ENCODE peak calls at places on chromosome 3, in ten cellular contexts. R, E, Z, W, O, S, J, N, L and Q are unnamed samples.
A peak's percentile ranks its signal among the peaks of the same experiment; 100 is the strongest.

GRCh38 chr3:43793648-43794372 is 103.1 kb downstream of the ABHD5 start:
- DNase-seq in R (no peak), E (no peak), Z (no peak), W (no peak), O (no peak), S (no peak), J (no peak), N (no peak), L (no peak), Q (no peak)

GRCh38 chr3:141331370-141332318 is 36.7 kb upstream of the ZBTB38 start:
- DNase-seq in R (peak; percentile 79), E (no peak), Z (no peak), W (peak; percentile 78), O (peak; percentile 96), S (no peak), J (peak; percentile 62), N (no peak), L (peak; percentile 92), Q (peak; percentile 81)

GRCh38 chr3:126124148-126124868 is 40.4 kb upstream of the SLC41A3 start:
- DNase-seq in R (peak; percentile 20), E (no peak), Z (no peak), W (peak; percentile 42), O (no peak), S (no peak), J (no peak), N (no peak), L (no peak), Q (peak; percentile 7)

GRCh38 chr3:41881233-41881821 is 80.6 kb downstream of the ULK4 start:
- DNase-seq in R (no peak), E (no peak), Z (peak; percentile 69), W (no peak), O (no peak), S (peak; percentile 78), J (peak; percentile 12), N (no peak), L (peak; percentile 21), Q (no peak)

GRCh38 chr3:15009156-15009555 is 56.0 kb downstream of the MRPS25 start:
- DNase-seq in R (no peak), E (no peak), Z (no peak), W (no peak), O (no peak), S (no peak), J (no peak), N (no peak), L (no peak), Q (no peak)

GRCh38 chr3:65436580-65436979 is 602.1 kb downstream of the MAGI1 start:
- DNase-seq in R (no peak), E (no peak), Z (peak; percentile 25), W (no peak), O (no peak), S (peak; percentile 42), J (peak; percentile 4), N (no peak), L (no peak), Q (no peak)

GRCh38 chr3:142808103-142808917 is 80.6 kb downstream of the PCOLCE2 start:
- DNase-seq in R (no peak), E (no peak), Z (peak; percentile 27), W (no peak), O (peak; percentile 32), S (no peak), J (peak; percentile 27), N (no peak), L (peak; percentile 5), Q (no peak)

GRCh38 chr3:32472716-32473115 is 29.9 kb downstream of the CMTM6 start:
- DNase-seq in R (no peak), E (no peak), Z (no peak), W (no peak), O (no peak), S (no peak), J (no peak), N (no peak), L (no peak), Q (no peak)

GRCh38 chr3:291028-291427 is 94.5 kb downstream of the CHL1 start:
- DNase-seq in R (no peak), E (no peak), Z (no peak), W (no peak), O (no peak), S (no peak), J (no peak), N (no peak), L (no peak), Q (no peak)

GRCh38 chr3:184371570-184372018 is 6.4 kb downstream of the THPO start:
- DNase-seq in R (peak; percentile 80), E (peak; percentile 75), Z (peak; percentile 67), W (peak; percentile 92), O (peak; percentile 82), S (peak; percentile 94), J (peak; percentile 91), N (no peak), L (peak; percentile 70), Q (peak; percentile 71)

GRCh38 chr3:191141728-191142127 is 57.3 kb upstream of the OSTN start:
- DNase-seq in R (no peak), E (no peak), Z (no peak), W (no peak), O (peak; percentile 1), S (no peak), J (no peak), N (no peak), L (peak; percentile 48), Q (no peak)

GRCh38 chr3:19947549-19948071 is 713 bp downstream of the RAB5A start:
- DNase-seq in R (peak; percentile 58), E (peak; percentile 60), Z (peak; percentile 78), W (peak; percentile 76), O (peak; percentile 58), S (peak; percentile 66), J (peak; percentile 52), N (peak; percentile 17), L (no peak), Q (peak; percentile 36)

GRCh38 chr3:114213669-114214541 is 23.5 kb downstream of the ZNF80 start:
- DNase-seq in R (no peak), E (peak; percentile 75), Z (peak; percentile 76), W (no peak), O (no peak), S (peak; percentile 96), J (peak; percentile 3), N (no peak), L (peak; percentile 61), Q (no peak)

GRCh38 chr3:56347219-56347871 is 120.9 kb downstream of the ERC2 start:
- DNase-seq in R (no peak), E (peak; percentile 50), Z (peak; percentile 51), W (no peak), O (no peak), S (peak; percentile 90), J (peak; percentile 33), N (no peak), L (no peak), Q (no peak)

GRCh38 chr3:44058022-44058867 is 183.4 kb upstream of the TOPAZ1 start:
- DNase-seq in R (no peak), E (peak; percentile 33), Z (no peak), W (no peak), O (no peak), S (peak; percentile 63), J (peak; percentile 4), N (no peak), L (peak; percentile 22), Q (no peak)

GRCh38 chr3:87145553-87145952 is 81.6 kb upstream of the CHMP2B start:
- DNase-seq in R (no peak), E (peak; percentile 25), Z (peak; percentile 31), W (no peak), O (no peak), S (peak; percentile 76), J (peak; percentile 27), N (no peak), L (no peak), Q (no peak)

GRCh38 chr3:179324270-179324754 is 1.5 kb downstream of the ZNF639 start:
- DNase-seq in R (no peak), E (no peak), Z (peak; percentile 34), W (no peak), O (no peak), S (peak; percentile 74), J (no peak), N (no peak), L (no peak), Q (no peak)

GRCh38 chr3:65851827-65852226 is 186.9 kb downstream of the MAGI1 start:
- DNase-seq in R (no peak), E (no peak), Z (no peak), W (no peak), O (no peak), S (no peak), J (no peak), N (no peak), L (no peak), Q (no peak)

GRCh38 chr3:72255736-72256559 is 471.0 kb upstream of the PROK2 start:
- DNase-seq in R (peak; percentile 68), E (peak; percentile 68), Z (no peak), W (peak; percentile 83), O (no peak), S (peak; percentile 56), J (peak; percentile 58), N (no peak), L (no peak), Q (peak; percentile 50)

GRCh38 chr3:50630916-50631315 is 14.0 kb downstream of the MAPKAPK3 start:
- DNase-seq in R (no peak), E (no peak), Z (no peak), W (no peak), O (no peak), S (no peak), J (no peak), N (no peak), L (no peak), Q (no peak)

GRCh38 chr3:171704002-171704401 is 106.3 kb downstream of the PLD1 start:
- DNase-seq in R (no peak), E (peak; percentile 39), Z (peak; percentile 63), W (no peak), O (peak; percentile 6), S (peak; percentile 65), J (peak; percentile 72), N (no peak), L (peak; percentile 17), Q (no peak)

GRCh38 chr3:13878711-13879101 is 1.2 kb downstream of the WNT7A start:
- DNase-seq in R (no peak), E (peak; percentile 40), Z (no peak), W (no peak), O (peak; percentile 32), S (no peak), J (peak; percentile 49), N (no peak), L (no peak), Q (no peak)